ENCODE peak calls at places on chromosome X, in nine cellular contexts. V is upper lobe of right lung; C is colonic mucosa; K is BJ; N is upper lobe of left lung; T is CD4-positive, alpha-beta T cell; M is GM13977; J is breast epithelium; H is B cell. R is an unnamed sample.

GRCh38 chrX:35076061-35076460 is 133.5 kb downstream of the FAM47B start:
- DNase-seq in V (no peak), C (no peak), K (no peak), N (no peak), T (no peak), M (no peak), J (no peak), H (no peak), R (no peak)

GRCh38 chrX:102950908-102951866 is 14.1 kb downstream of the RAB40AL start:
- DNase-seq in V (no peak), C (peak), K (no peak), N (no peak), T (peak), M (peak), J (no peak), H (no peak), R (peak)

GRCh38 chrX:103687073-103687695 is 685 bp upstream of the MORF4L2 start:
- DNase-seq in V (peak), C (peak), K (no peak), N (peak), T (peak), M (peak), J (peak), H (peak), R (peak)

GRCh38 chrX:20309796-20310195 is 43.1 kb upstream of the RPS6KA3 start:
- DNase-seq in V (no peak), C (no peak), K (no peak), N (no peak), T (no peak), M (no peak), J (no peak), H (no peak), R (no peak)

GRCh38 chrX:37474478-37474877 is 97.0 kb upstream of the LANCL3 start:
- DNase-seq in V (no peak), C (no peak), K (no peak), N (no peak), T (no peak), M (no peak), J (no peak), H (no peak), R (no peak)

GRCh38 chrX:77442728-77443127 is 4.5 kb upstream of the FGF16 start:
- DNase-seq in V (no peak), C (no peak), K (peak), N (no peak), T (no peak), M (no peak), J (no peak), H (no peak), R (no peak)

GRCh38 chrX:68511255-68511654 is 12.4 kb downstream of the YIPF6 start:
- DNase-seq in V (no peak), C (peak), K (no peak), N (no peak), T (peak), M (peak), J (no peak), H (no peak), R (peak)

GRCh38 chrX:46642145-46642544 is 68.6 kb downstream of the CHST7 start:
- DNase-seq in V (no peak), C (no peak), K (no peak), N (no peak), T (no peak), M (no peak), J (no peak), H (no peak), R (no peak)

GRCh38 chrX:136822337-136823095 is 41.8 kb upstream of the ARHGEF6 start:
- DNase-seq in V (no peak), C (no peak), K (no peak), N (no peak), T (no peak), M (no peak), J (no peak), H (no peak), R (no peak)

GRCh38 chrX:39445336-39445735 is 644.1 kb downstream of the MID1IP1 start:
- DNase-seq in V (no peak), C (peak), K (no peak), N (no peak), T (peak), M (no peak), J (no peak), H (no peak), R (no peak)

GRCh38 chrX:136318895-136319597 is 18.3 kb downstream of the ADGRG4 start:
- DNase-seq in V (no peak), C (no peak), K (no peak), N (no peak), T (no peak), M (no peak), J (no peak), H (no peak), R (no peak)

GRCh38 chrX:331145-331771 is 12.7 kb upstream of the GTPBP6 start:
- DNase-seq in V (peak), C (no peak), K (no peak), N (peak), T (no peak), M (no peak), J (no peak), H (peak), R (no peak)

GRCh38 chrX:15749642-15750610 is 11.9 kb downstream of the CA5B start:
- DNase-seq in V (no peak), C (peak), K (no peak), N (no peak), T (no peak), M (no peak), J (peak), H (peak), R (peak)

GRCh38 chrX:23478056-23478455 is 143.4 kb downstream of the PTCHD1 start:
- DNase-seq in V (no peak), C (no peak), K (no peak), N (no peak), T (no peak), M (no peak), J (no peak), H (no peak), R (no peak)
- TF ChIP-seq CTCF in V (no peak), C (no peak), K (no peak), N (no peak), T (no peak), M (no peak), J (no peak), H (no peak), R (no peak)

DNA sequence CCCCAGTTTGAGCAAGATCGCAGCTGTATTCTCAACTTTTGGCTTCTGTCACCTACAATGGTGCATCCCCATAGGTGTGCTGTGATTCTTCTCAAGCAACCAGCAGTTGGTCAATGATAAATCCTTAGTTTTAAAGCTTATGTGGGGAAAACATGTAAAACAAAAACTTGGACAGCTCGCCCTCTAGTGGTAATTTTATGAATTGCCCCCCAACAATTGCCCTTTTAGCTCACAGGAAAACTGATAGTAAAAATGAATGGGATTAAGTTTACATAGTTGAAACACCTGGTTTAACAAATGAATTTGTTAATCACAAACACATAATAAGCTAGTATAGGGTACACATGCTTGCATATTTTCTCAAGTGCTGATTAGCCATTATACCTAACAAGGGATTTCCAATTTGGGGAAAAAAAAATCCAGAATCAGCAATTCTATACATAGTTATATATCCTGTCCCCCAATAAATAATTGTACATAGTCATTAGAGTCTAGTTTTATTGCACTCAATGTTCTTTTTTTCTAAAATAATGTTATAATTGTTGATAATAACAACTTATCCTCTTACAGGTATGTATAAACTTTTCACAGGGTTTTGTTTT is 30.1 kb downstream of the TEX13A start:
- DNase-seq in V (no peak), C (peak), K (no peak), N (no peak), T (no peak), M (peak), J (no peak), H (no peak), R (peak)
- TF ChIP-seq CTCF in V (peak), C (peak), K (peak), N (peak), T (peak), M (peak), J (peak), H (peak), R (peak)

DNA sequence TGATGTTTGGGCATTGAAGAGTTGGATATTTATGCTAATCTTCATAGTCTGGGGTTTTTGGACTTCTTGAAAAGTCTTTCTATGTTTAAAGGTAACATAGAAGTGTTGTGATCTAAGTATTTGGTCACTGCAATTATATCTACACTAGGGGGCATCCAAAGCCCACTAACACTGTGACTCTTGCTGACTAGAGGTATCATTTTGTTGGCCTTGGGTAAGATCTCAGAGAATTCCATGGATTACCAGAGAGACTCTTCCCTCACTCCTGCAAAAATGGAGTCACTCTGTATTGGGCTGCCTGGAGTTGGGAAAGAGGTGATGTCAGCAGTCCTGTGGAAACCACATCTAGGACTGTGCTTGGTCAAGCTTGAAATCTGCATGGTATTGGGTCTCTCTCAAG is 1077.6 kb downstream of the FAM133A start:
- DNase-seq in V (no peak), C (no peak), K (no peak), N (no peak), T (no peak), M (no peak), J (no peak), H (no peak), R (no peak)
- TF ChIP-seq CTCF in V (no peak), C (no peak), K (no peak), N (no peak), T (no peak), M (no peak), J (no peak), H (no peak), R (no peak)

DNA sequence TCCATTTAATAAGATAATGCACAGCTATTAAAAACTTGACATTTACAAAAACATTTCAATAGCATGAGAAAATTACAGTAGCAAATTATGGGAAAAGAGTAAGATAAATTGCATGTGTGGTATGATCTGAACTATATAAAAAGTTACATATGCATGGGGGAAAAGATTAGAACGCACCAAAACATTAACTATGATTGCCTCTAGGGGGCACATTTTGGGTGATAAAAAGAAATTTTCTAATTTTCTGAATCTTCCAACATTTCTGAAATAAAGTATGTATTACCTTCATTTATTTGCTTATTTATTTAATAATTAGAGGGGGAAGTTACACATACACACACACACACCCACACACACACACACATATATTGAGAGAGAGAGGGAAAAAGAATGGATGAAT is 19.6 kb upstream of the KDM5C start:
- DNase-seq in V (no peak), C (no peak), K (no peak), N (no peak), T (no peak), M (no peak), J (no peak), H (no peak), R (no peak)
- TF ChIP-seq CTCF in V (peak), C (no peak), K (no peak), N (no peak), T (no peak), M (peak), J (no peak), H (peak), R (no peak)

GRCh38 chrX:40552768-40553167 is 28.0 kb upstream of the ATP6AP2 start:
- DNase-seq in V (no peak), C (no peak), K (no peak), N (no peak), T (no peak), M (no peak), J (no peak), H (no peak), R (no peak)
- TF ChIP-seq CTCF in V (no peak), C (no peak), K (peak), N (no peak), T (no peak), M (no peak), J (no peak), H (no peak), R (no peak)

GRCh38 chrX:150203249-150203647 is 159.9 kb upstream of the MAMLD1 start:
- DNase-seq in V (no peak), C (no peak), K (no peak), N (no peak), T (no peak), M (no peak), J (no peak), H (no peak), R (no peak)
- TF ChIP-seq CTCF in V (no peak), C (no peak), K (no peak), N (no peak), T (no peak), M (no peak), J (no peak), H (no peak), R (no peak)

GRCh38 chrX:48761674-48762471 is at the start of gene GLOD5:
- DNase-seq in V (peak), C (peak), K (no peak), N (peak), T (no peak), M (no peak), J (peak), H (no peak), R (no peak)
- TF ChIP-seq CTCF in V (peak), C (peak), K (peak), N (no peak), T (no peak), M (peak), J (peak), H (no peak), R (no peak)

DNA sequence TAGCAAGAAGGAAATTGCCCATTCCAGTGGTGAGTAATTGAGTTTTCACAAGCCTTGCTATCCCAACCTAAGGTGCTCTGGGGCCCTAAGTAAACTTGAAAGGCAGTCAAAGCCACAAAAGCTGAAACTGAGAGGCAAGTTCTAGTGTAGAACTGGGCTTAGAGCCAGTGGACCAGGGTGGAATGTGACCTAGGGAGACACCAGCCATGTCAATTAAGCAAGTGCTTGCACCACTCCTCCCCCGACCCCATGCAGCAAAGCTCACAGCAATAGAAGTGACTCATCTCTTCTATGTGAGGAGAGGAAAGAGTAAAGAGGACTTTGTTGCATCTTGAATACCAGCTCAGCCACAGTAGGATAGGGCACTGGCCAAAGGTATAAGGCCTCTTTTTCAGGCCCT is 486.1 kb upstream of the POU3F4 start:
- DNase-seq in V (no peak), C (no peak), K (no peak), N (no peak), T (no peak), M (no peak), J (no peak), H (no peak), R (no peak)
- TF ChIP-seq CTCF in V (no peak), C (no peak), K (no peak), N (no peak), T (no peak), M (no peak), J (no peak), H (no peak), R (no peak)